ENCODE peak calls at places on chromosomes 11 and 22, in five cellular contexts. O, W, E, R and U are unnamed samples.

GRCh38 chr11:122895591-122895990 is 13.0 kb downstream of the JHY start:
- DNase-seq in E (no peak), R (no peak), O (no peak), W (no peak), U (no peak)

GRCh38 chr11:4038973-4039372 is 55.6 kb upstream of the RRM1 start:
- DNase-seq in R (no peak), O (no peak), E (no peak), W (no peak), U (no peak)

GRCh38 chr22:39663751-39664150 is 93.2 kb downstream of the CACNA1I start:
- DNase-seq in W (no peak), E (no peak), O (no peak), R (no peak), U (no peak)

GRCh38 chr11:61814958-61815789 is 1.6 kb downstream of the FADS1 start:
- DNase-seq in W (peak), E (peak), R (no peak), O (peak), U (no peak)

GRCh38 chr11:7575841-7576451 is 62.1 kb downstream of the PPFIBP2 start:
- DNase-seq in O (peak), W (no peak), E (no peak), R (no peak), U (no peak)

GRCh38 chr11:126061707-126062678 is 673 bp downstream of the CDON start:
- DNase-seq in O (peak), E (no peak), W (peak), R (no peak), U (no peak)

GRCh38 chr11:93498099-93499040 is 44.8 kb downstream of the SMCO4 start:
- DNase-seq in O (no peak), E (no peak), R (no peak), W (no peak), U (no peak)

GRCh38 chr11:10701982-10702381 is 8.4 kb upstream of the IRAG1 start:
- DNase-seq in O (no peak), W (no peak), R (no peak), E (no peak), U (no peak)

GRCh38 chr11:72720047-72720446 is 32.2 kb downstream of the ARAP1 start:
- DNase-seq in R (no peak), O (peak), E (no peak), W (no peak), U (no peak)

GRCh38 chr11:117412653-117413275 is 85.1 kb downstream of the CEP164 start:
- DNase-seq in O (no peak), E (no peak), W (no peak), R (no peak), U (no peak)

GRCh38 chr11:66275396-66275795 is 2.6 kb upstream of the CNIH2 start:
- DNase-seq in E (no peak), O (no peak), W (no peak), R (no peak), U (no peak)

GRCh38 chr11:31706357-31706756 is 104.8 kb downstream of the PAX6 start:
- DNase-seq in W (no peak), R (no peak), O (no peak), E (no peak), U (no peak)

GRCh38 chr11:107397357-107397756 is 60.3 kb downstream of the CWF19L2 start:
- DNase-seq in R (no peak), E (no peak), W (no peak), O (no peak), U (no peak)

GRCh38 chr11:10856689-10857603 is 907 bp downstream of the ZBED5 start:
- DNase-seq in R (no peak), W (no peak), E (peak), O (no peak), U (peak)

GRCh38 chr11:87179621-87180020 is 141.9 kb downstream of the TMEM135 start:
- DNase-seq in R (no peak), O (no peak), E (no peak), W (no peak), U (no peak)

GRCh38 chr11:69003866-69004311 is 9.2 kb downstream of the MRGPRF start:
- DNase-seq in R (no peak), W (no peak), E (no peak), O (peak), U (no peak)

GRCh38 chr11:128765104-128765503 is 71.2 kb downstream of the FLI1 start:
- DNase-seq in R (no peak), E (no peak), O (no peak), W (no peak), U (no peak)

GRCh38 chr11:113114452-113115027 is 153.3 kb downstream of the NCAM1 start:
- DNase-seq in O (peak), R (no peak), E (peak), W (no peak), U (no peak)

GRCh38 chr11:109934151-109934550 is 159.0 kb upstream of the ZC3H12C start:
- DNase-seq in E (no peak), O (no peak), R (no peak), W (no peak), U (no peak)

GRCh38 chr11:11450744-11451362 is 97.8 kb upstream of the CSNK2A3 start:
- DNase-seq in O (no peak), W (no peak), E (no peak), R (no peak), U (no peak)

GRCh38 chr22:17785185-17786184 is 11.2 kb upstream of the BID start:
- DNase-seq in R (peak), W (peak), O (peak), E (peak), U (peak)

GRCh38 chr11:117075186-117075585 is 23.0 kb downstream of the SIK3 start:
- DNase-seq in W (no peak), R (no peak), O (no peak), E (no peak), U (no peak)

GRCh38 chr11:128021304-128022006 is 565.9 kb downstream of the ETS1 start:
- DNase-seq in E (no peak), O (no peak), R (no peak), W (no peak), U (peak)

GRCh38 chr11:116454020-116454645 is 318.7 kb downstream of the BUD13 start:
- DNase-seq in O (no peak), R (no peak), E (no peak), W (no peak), U (no peak)